ENCODE peak calls at places on chromosomes 6 and 20, in eight cellular contexts. H is amygdala; P is LoVo; B is stimulated activated naive CD4-positive, alpha-beta T cell; S is right atrium auricular region; Z is Peyer's patch; X is CD8-positive, alpha-beta T cell; M is sigmoid colon. A is an unnamed sample.

GRCh38 chr6:168250250-168250649 is 69.3 kb downstream of the DACT2 start:
- DNase-seq in B (no peak), H (no peak), Z (no peak), S (no peak), P (no peak), X (no peak), M (no peak), A (no peak)

GRCh38 chr20:1533059-1533458 is 24.4 kb downstream of the SIRPD start:
- DNase-seq in P (no peak), X (no peak), H (no peak), S (no peak), Z (no peak), M (no peak), B (peak), A (peak)

GRCh38 chr6:110712238-110712637 is 103.0 kb downstream of the CDK19 start:
- DNase-seq in Z (no peak), P (no peak), H (no peak), B (no peak), X (no peak), S (no peak), M (no peak), A (no peak)

GRCh38 chr6:121437861-121438651 is 2.6 kb downstream of the GJA1 start:
- DNase-seq in X (no peak), P (no peak), H (no peak), Z (no peak), S (no peak), B (no peak), M (no peak), A (no peak)

GRCh38 chr6:15042938-15043337 is 202.9 kb upstream of the JARID2 start:
- DNase-seq in P (no peak), M (no peak), Z (no peak), S (no peak), B (no peak), H (no peak), X (no peak), A (no peak)

GRCh38 chr20:49385471-49385870 is 97.0 kb downstream of the KCNB1 start:
- DNase-seq in Z (no peak), X (no peak), M (no peak), S (no peak), P (no peak), H (no peak), B (no peak), A (no peak)

GRCh38 chr20:38658879-38659612 is 57.4 kb downstream of the ARHGAP40 start:
- DNase-seq in X (peak), Z (peak), H (no peak), B (peak), S (no peak), M (peak), P (peak), A (no peak)

GRCh38 chr6:163950159-163950558 is 535.6 kb downstream of the QKI start:
- DNase-seq in M (no peak), P (no peak), B (no peak), Z (no peak), H (no peak), S (no peak), X (no peak), A (peak)

A was measured in esophagus muscularis mucosa.